ENCODE peak calls at places on chromosomes 13 and 19, in six cellular contexts. One of them, this sample, is unnamed.

GRCh38 chr13:105063676-105064075 is 1471.8 kb downstream of the EFNB2 start:
- DNase-seq in SK-N-SH: no peak
- DNase-seq in K562: no peak
- DNase-seq in HCT116: no peak
- DNase-seq in H1: no peak
- DNase-seq in HepG2: no peak
- DNase-seq in this sample: no peak

GRCh38 chr19:6273701-6274601 is 5.8 kb downstream of the MLLT1 start:
- DNase-seq in SK-N-SH: peak
- DNase-seq in K562: peak
- DNase-seq in HCT116: no peak
- DNase-seq in H1: no peak
- DNase-seq in HepG2: peak
- DNase-seq in this sample: peak

GRCh38 chr19:781800-782194 is 15.5 kb upstream of the PTBP1 start:
- DNase-seq in SK-N-SH: no peak
- DNase-seq in K562: no peak
- DNase-seq in HCT116: no peak
- DNase-seq in H1: no peak
- DNase-seq in HepG2: no peak
- DNase-seq in this sample: no peak

GRCh38 chr19:45137179-45137761 is 23.5 kb downstream of the NKPD1 start:
- DNase-seq in SK-N-SH: peak
- DNase-seq in K562: no peak
- DNase-seq in HCT116: no peak
- DNase-seq in H1: no peak
- DNase-seq in HepG2: no peak
- DNase-seq in this sample: no peak

GRCh38 chr13:19606152-19606551 is 27.3 kb upstream of the MPHOSPH8 start:
- DNase-seq in SK-N-SH: no peak
- DNase-seq in K562: no peak
- DNase-seq in HCT116: no peak
- DNase-seq in H1: no peak
- DNase-seq in HepG2: no peak
- DNase-seq in this sample: no peak

GRCh38 chr13:113835461-113836274 is 28.2 kb downstream of the GAS6 start:
- DNase-seq in SK-N-SH: peak
- DNase-seq in K562: no peak
- DNase-seq in HCT116: no peak
- DNase-seq in H1: no peak
- DNase-seq in HepG2: no peak
- DNase-seq in this sample: peak

GRCh38 chr13:97425570-97425969 is 8.4 kb upstream of the RAP2A start:
- DNase-seq in SK-N-SH: no peak
- DNase-seq in K562: no peak
- DNase-seq in HCT116: no peak
- DNase-seq in H1: no peak
- DNase-seq in HepG2: no peak
- DNase-seq in this sample: no peak

GRCh38 chr19:18905520-18906236 is 9.7 kb upstream of the CERS1 start:
- DNase-seq in SK-N-SH: no peak
- DNase-seq in K562: no peak
- DNase-seq in HCT116: no peak
- DNase-seq in H1: no peak
- DNase-seq in HepG2: no peak
- DNase-seq in this sample: no peak

GRCh38 chr13:22073718-22074117 is 402.8 kb downstream of the FGF9 start:
- DNase-seq in SK-N-SH: no peak
- DNase-seq in K562: no peak
- DNase-seq in HCT116: no peak
- DNase-seq in H1: no peak
- DNase-seq in HepG2: no peak
- DNase-seq in this sample: no peak

GRCh38 chr13:34346626-34347025 is 528.7 kb downstream of the RFC3 start:
- DNase-seq in SK-N-SH: no peak
- DNase-seq in K562: no peak
- DNase-seq in HCT116: no peak
- DNase-seq in H1: no peak
- DNase-seq in HepG2: no peak
- DNase-seq in this sample: peak

GRCh38 chr19:28466107-28467045 is 746.6 kb downstream of the UQCRFS1 start:
- DNase-seq in SK-N-SH: peak
- DNase-seq in K562: peak
- DNase-seq in HCT116: no peak
- DNase-seq in H1: no peak
- DNase-seq in HepG2: peak
- DNase-seq in this sample: peak

GRCh38 chr19:1451916-1452801 is 2.2 kb downstream of the APC2 start:
- DNase-seq in SK-N-SH: peak
- DNase-seq in K562: no peak
- DNase-seq in HCT116: no peak
- DNase-seq in H1: no peak
- DNase-seq in HepG2: no peak
- DNase-seq in this sample: no peak

GRCh38 chr19:47848871-47849473 is 10.1 kb upstream of the TPRX2 start:
- DNase-seq in SK-N-SH: peak
- DNase-seq in K562: peak
- DNase-seq in HCT116: peak
- DNase-seq in H1: peak
- DNase-seq in HepG2: peak
- DNase-seq in this sample: no peak

GRCh38 chr13:99977334-99977911 is 4.2 kb upstream of the ZIC2 start:
- DNase-seq in SK-N-SH: peak
- DNase-seq in K562: no peak
- DNase-seq in HCT116: no peak
- DNase-seq in H1: no peak
- DNase-seq in HepG2: peak
- DNase-seq in this sample: no peak

GRCh38 chr19:16180611-16181010 is 4.6 kb upstream of the FAM32A start:
- DNase-seq in SK-N-SH: no peak
- DNase-seq in K562: no peak
- DNase-seq in HCT116: no peak
- DNase-seq in H1: no peak
- DNase-seq in HepG2: no peak
- DNase-seq in this sample: no peak

DNA sequence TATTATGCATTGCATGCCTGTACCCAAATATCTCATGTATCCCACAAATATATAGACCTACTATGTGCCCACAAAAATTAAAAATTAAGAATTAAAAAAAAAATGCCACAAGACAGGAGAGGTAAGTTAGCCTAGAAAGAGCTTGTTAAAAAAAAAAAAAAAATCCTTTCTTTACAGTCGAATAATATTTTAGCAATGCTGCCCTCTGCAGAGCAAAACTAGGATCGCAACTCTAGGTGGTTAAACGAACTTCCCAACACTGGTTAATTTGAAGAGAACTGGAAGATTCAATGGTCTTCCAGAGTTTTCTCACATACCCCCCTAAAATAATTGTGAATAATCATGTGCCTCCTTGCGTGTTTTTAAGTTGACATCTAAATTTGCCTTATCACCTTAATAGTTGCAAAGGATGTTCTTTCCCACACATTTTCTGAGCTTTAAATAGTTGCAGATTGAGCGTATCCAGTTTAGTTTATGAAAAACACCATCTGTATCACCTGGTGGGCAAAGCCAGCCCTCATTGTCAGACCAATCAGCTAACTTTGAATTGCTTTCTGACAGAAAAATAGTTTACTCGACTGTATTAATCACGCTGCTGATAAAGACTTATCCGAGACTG is 47.4 kb upstream of the RCBTB2 start:
- DNase-seq in SK-N-SH: peak
- DNase-seq in K562: peak
- DNase-seq in HCT116: peak
- DNase-seq in H1: no peak
- DNase-seq in HepG2: peak
- DNase-seq in this sample: no peak
- TF ChIP-seq JUND in SK-N-SH: no peak
- TF ChIP-seq JUND in K562: no peak
- TF ChIP-seq JUND in HCT116: no peak
- TF ChIP-seq JUND in H1: no peak
- TF ChIP-seq JUND in HepG2: no peak
- TF ChIP-seq JUND in this sample: no peak

GRCh38 chr13:110887242-110887954 is 27.5 kb downstream of the ANKRD10 start:
- DNase-seq in SK-N-SH: no peak
- DNase-seq in K562: no peak
- DNase-seq in HCT116: no peak
- DNase-seq in H1: no peak
- DNase-seq in HepG2: no peak
- DNase-seq in this sample: no peak
- TF ChIP-seq JUND in SK-N-SH: no peak
- TF ChIP-seq JUND in K562: no peak
- TF ChIP-seq JUND in HCT116: no peak
- TF ChIP-seq JUND in H1: no peak
- TF ChIP-seq JUND in HepG2: no peak
- TF ChIP-seq JUND in this sample: no peak

DNA sequence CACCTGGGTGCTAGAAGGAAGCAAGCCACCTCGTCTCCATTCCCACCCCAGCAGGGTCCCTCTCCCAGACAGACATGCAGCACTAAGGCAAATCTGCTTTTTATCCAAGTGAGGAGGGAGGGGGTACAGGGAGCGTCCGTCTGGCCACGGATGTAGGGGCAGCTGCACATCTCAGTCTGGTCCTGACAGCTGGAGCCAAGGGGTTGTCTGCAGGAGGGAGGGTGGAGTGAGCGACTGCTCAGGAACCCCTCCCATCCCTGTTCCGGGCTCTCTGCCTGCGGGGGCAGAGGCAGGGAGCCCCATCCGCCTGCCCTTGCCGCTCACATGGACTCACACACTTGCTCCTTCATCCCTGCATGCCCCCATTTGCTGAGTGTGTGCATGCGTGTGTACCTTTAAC is 2.5 kb downstream of the TMEM190 start:
- DNase-seq in SK-N-SH: peak
- DNase-seq in K562: no peak
- DNase-seq in HCT116: no peak
- DNase-seq in H1: no peak
- DNase-seq in HepG2: no peak
- DNase-seq in this sample: no peak
- TF ChIP-seq JUND in SK-N-SH: no peak
- TF ChIP-seq JUND in K562: no peak
- TF ChIP-seq JUND in HCT116: no peak
- TF ChIP-seq JUND in H1: no peak
- TF ChIP-seq JUND in HepG2: no peak
- TF ChIP-seq JUND in this sample: no peak

GRCh38 chr19:53057904-53058579 is 13.5 kb downstream of the ERVV-2 start:
- DNase-seq in SK-N-SH: peak
- DNase-seq in K562: no peak
- DNase-seq in HCT116: no peak
- DNase-seq in H1: peak
- DNase-seq in HepG2: no peak
- DNase-seq in this sample: peak
- TF ChIP-seq JUND in SK-N-SH: no peak
- TF ChIP-seq JUND in K562: no peak
- TF ChIP-seq JUND in HCT116: no peak
- TF ChIP-seq JUND in H1: no peak
- TF ChIP-seq JUND in HepG2: no peak
- TF ChIP-seq JUND in this sample: no peak

GRCh38 chr13:107025991-107026390 is 458.1 kb upstream of the ARGLU1 start:
- DNase-seq in SK-N-SH: no peak
- DNase-seq in K562: no peak
- DNase-seq in HCT116: no peak
- DNase-seq in H1: no peak
- DNase-seq in HepG2: no peak
- DNase-seq in this sample: peak
- TF ChIP-seq JUND in SK-N-SH: no peak
- TF ChIP-seq JUND in K562: no peak
- TF ChIP-seq JUND in HCT116: no peak
- TF ChIP-seq JUND in H1: no peak
- TF ChIP-seq JUND in HepG2: no peak
- TF ChIP-seq JUND in this sample: peak

GRCh38 chr19:41691268-41691970 is 3.3 kb upstream of the CEACAM7 start:
- DNase-seq in SK-N-SH: peak
- DNase-seq in K562: peak
- DNase-seq in HCT116: no peak
- DNase-seq in H1: no peak
- DNase-seq in HepG2: no peak
- DNase-seq in this sample: no peak
- TF ChIP-seq JUND in SK-N-SH: no peak
- TF ChIP-seq JUND in K562: no peak
- TF ChIP-seq JUND in HCT116: no peak
- TF ChIP-seq JUND in H1: no peak
- TF ChIP-seq JUND in HepG2: no peak
- TF ChIP-seq JUND in this sample: no peak

GRCh38 chr13:91657283-91657682 is 258.9 kb downstream of the GPC5 start:
- DNase-seq in SK-N-SH: no peak
- DNase-seq in K562: no peak
- DNase-seq in HCT116: no peak
- DNase-seq in H1: no peak
- DNase-seq in HepG2: no peak
- DNase-seq in this sample: no peak

GRCh38 chr13:91667486-91667885 is 269.1 kb downstream of the GPC5 start:
- DNase-seq in SK-N-SH: no peak
- DNase-seq in K562: no peak
- DNase-seq in HCT116: no peak
- DNase-seq in H1: no peak
- DNase-seq in HepG2: no peak
- DNase-seq in this sample: no peak

GRCh38 chr13:91664036-91664435 is 265.6 kb downstream of the GPC5 start:
- DNase-seq in SK-N-SH: peak
- DNase-seq in K562: no peak
- DNase-seq in HCT116: no peak
- DNase-seq in H1: no peak
- DNase-seq in HepG2: no peak
- DNase-seq in this sample: no peak

GRCh38 chr13:91659583-91660415 is 261.4 kb downstream of the GPC5 start:
- DNase-seq in SK-N-SH: no peak
- DNase-seq in K562: no peak
- DNase-seq in HCT116: no peak
- DNase-seq in H1: no peak
- DNase-seq in HepG2: no peak
- DNase-seq in this sample: no peak

GRCh38 chr13:91661692-91662490 is 263.5 kb downstream of the GPC5 start:
- DNase-seq in SK-N-SH: no peak
- DNase-seq in K562: no peak
- DNase-seq in HCT116: no peak
- DNase-seq in H1: no peak
- DNase-seq in HepG2: no peak
- DNase-seq in this sample: no peak
- TF ChIP-seq JUND in SK-N-SH: no peak
- TF ChIP-seq JUND in K562: no peak
- TF ChIP-seq JUND in HCT116: no peak
- TF ChIP-seq JUND in H1: no peak
- TF ChIP-seq JUND in HepG2: no peak
- TF ChIP-seq JUND in this sample: no peak

DNA sequence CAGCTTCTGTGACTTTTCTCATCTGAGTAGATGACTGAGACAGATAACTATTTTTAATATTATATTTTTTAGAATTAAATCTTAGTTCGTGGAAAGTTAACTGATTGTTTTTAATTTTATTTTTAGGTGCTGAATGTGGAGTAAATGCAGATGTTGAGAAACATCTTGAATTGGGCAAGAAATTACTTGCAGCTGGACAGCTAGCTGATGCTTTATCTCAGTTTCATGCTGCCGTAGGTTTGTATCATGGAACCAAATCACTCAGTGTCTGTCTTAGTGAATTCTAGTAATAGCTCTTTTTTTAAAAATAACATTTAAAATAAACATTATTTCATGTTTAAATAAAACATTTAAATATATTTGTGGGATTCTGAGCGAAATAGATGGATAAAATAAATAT is 32.2 kb downstream of the DNAJC3 start:
- DNase-seq in SK-N-SH: no peak
- DNase-seq in K562: no peak
- DNase-seq in HCT116: no peak
- DNase-seq in H1: no peak
- DNase-seq in HepG2: no peak
- DNase-seq in this sample: no peak
- TF ChIP-seq JUND in SK-N-SH: no peak
- TF ChIP-seq JUND in K562: no peak
- TF ChIP-seq JUND in HCT116: no peak
- TF ChIP-seq JUND in H1: no peak
- TF ChIP-seq JUND in HepG2: no peak
- TF ChIP-seq JUND in this sample: no peak